ENCODE peak calls at places on chromosome 7, in four cellular contexts. One of them, this sample, is unnamed.

GRCh38 chr7:128867842-128868623 is 5.4 kb downstream of the ATP6V1F start:
- DNase-seq in ascending aorta: no peak
- DNase-seq in ovary: no peak
- DNase-seq in fibroblast of the aortic adventitia: no peak
- DNase-seq in this sample: no peak

GRCh38 chr7:25256424-25256823 is 28.1 kb upstream of the NPVF start:
- DNase-seq in ovary: no peak
- DNase-seq in ascending aorta: no peak
- DNase-seq in fibroblast of the aortic adventitia: no peak
- DNase-seq in this sample: no peak

GRCh38 chr7:23247602-23248335 is 1.2 kb downstream of the GPNMB start:
- DNase-seq in ovary: peak
- DNase-seq in ascending aorta: peak
- DNase-seq in fibroblast of the aortic adventitia: peak
- DNase-seq in this sample: peak

GRCh38 chr7:77537136-77537594 is at the start of gene PTPN12:
- DNase-seq in ovary: peak
- DNase-seq in ascending aorta: peak
- DNase-seq in fibroblast of the aortic adventitia: no peak
- DNase-seq in this sample: peak

GRCh38 chr7:134729895-134730294 is 49.5 kb upstream of the CALD1 start:
- DNase-seq in ovary: no peak
- DNase-seq in fibroblast of the aortic adventitia: no peak
- DNase-seq in ascending aorta: no peak
- DNase-seq in this sample: no peak

GRCh38 chr7:43454936-43455518 is 127.9 kb upstream of the STK17A start:
- DNase-seq in ascending aorta: no peak
- DNase-seq in ovary: no peak
- DNase-seq in fibroblast of the aortic adventitia: peak
- DNase-seq in this sample: no peak

GRCh38 chr7:94907420-94908203 is at the start of gene PPP1R9A:
- DNase-seq in ascending aorta: no peak
- DNase-seq in ovary: peak
- DNase-seq in fibroblast of the aortic adventitia: no peak
- DNase-seq in this sample: peak

GRCh38 chr7:38550881-38551280 is 80.3 kb downstream of the AMPH start:
- DNase-seq in fibroblast of the aortic adventitia: no peak
- DNase-seq in ascending aorta: no peak
- DNase-seq in ovary: no peak
- DNase-seq in this sample: no peak

GRCh38 chr7:96282835-96283234 is 39.1 kb downstream of the SLC25A13 start:
- DNase-seq in fibroblast of the aortic adventitia: no peak
- DNase-seq in ovary: no peak
- DNase-seq in ascending aorta: no peak
- DNase-seq in this sample: no peak

GRCh38 chr7:24942226-24942625 is 37.8 kb downstream of the OSBPL3 start:
- DNase-seq in ovary: no peak
- DNase-seq in fibroblast of the aortic adventitia: no peak
- DNase-seq in ascending aorta: no peak
- DNase-seq in this sample: no peak

This sample was measured in testis.